ENCODE peak calls at places on chromosomes 16 and 17, in six cellular contexts. L is left ventricle myocardium inferior, D is HAP-1, P is pancreas, U is thoracic aorta, I is lower lobe of right lung. F is an unnamed sample. For H3K36me3 and H3K4me1, the result is how much of the 10 kb centered on the place peaks cover.

GRCh38 chr17:65797809-65798208 is 236.4 kb upstream of the AXIN2 start:
- DNase-seq in L (no peak), D (no peak), P (no peak), U (no peak), I (no peak), F (no peak)

GRCh38 chr16:71610447-71610846 is 15.5 kb upstream of the MARVELD3 start:
- DNase-seq in L (no peak), D (no peak), P (no peak), U (no peak), I (no peak), F (no peak)

GRCh38 chr17:81509687-81510523 is 2.7 kb downstream of the ACTG1 start:
- DNase-seq in L (no peak), D (peak), P (no peak), U (no peak), I (no peak), F (no peak)

GRCh38 chr16:86138121-86138944 is 239.4 kb downstream of the IRF8 start:
- DNase-seq in L (no peak), D (no peak), P (no peak), U (no peak), I (no peak), F (no peak)

GRCh38 chr17:9021158-9021984 is at the start of gene NTN1:
- DNase-seq in L (peak), D (peak), P (peak), U (no peak), I (peak), F (peak)

GRCh38 chr17:81994593-81995462 is 17.4 kb downstream of the ASPSCR1 start:
- DNase-seq in L (no peak), D (no peak), P (no peak), U (no peak), I (no peak), F (no peak)

GRCh38 chr17:57563968-57564367 is 181.1 kb downstream of the CCDC182 start:
- DNase-seq in L (no peak), D (no peak), P (no peak), U (no peak), I (no peak), F (no peak)

GRCh38 chr17:64001763-64002529 is 3.8 kb downstream of the PRR29 start:
- DNase-seq in L (no peak), D (no peak), P (peak), U (no peak), I (peak), F (no peak)

GRCh38 chr17:39603304-39604016 is 4.3 kb downstream of the NEUROD2 start:
- DNase-seq in L (no peak), D (no peak), P (no peak), U (no peak), I (no peak), F (no peak)

GRCh38 chr16:73064227-73064995 is 16.5 kb upstream of the ZFHX3 start:
- DNase-seq in L (peak), D (no peak), P (no peak), U (no peak), I (no peak), F (no peak)

GRCh38 chr17:50689956-50690886 is 17.5 kb downstream of the ANKRD40 start:
- DNase-seq in L (no peak), D (no peak), P (no peak), U (no peak), I (no peak), F (no peak)

GRCh38 chr17:81961087-81961514 is at the start of gene NOTUM:
- DNase-seq in L (no peak), D (peak), P (no peak), U (no peak), I (no peak), F (no peak)

GRCh38 chr17:29581583-29582253 is 7.7 kb downstream of the GIT1 start:
- DNase-seq in L (peak), D (no peak), P (peak), U (no peak), I (peak), F (no peak)

GRCh38 chr17:41325611-41326010 is 10.1 kb upstream of the KRTAP17-1 start:
- DNase-seq in L (no peak), D (no peak), P (no peak), U (no peak), I (no peak), F (no peak)

GRCh38 chr16:50273888-50274770 is 7.8 kb downstream of the ADCY7 start:
- DNase-seq in L (no peak), D (no peak), P (peak), U (no peak), I (peak), F (peak)

GRCh38 chr16:50276128-50276444 is 9.7 kb downstream of the ADCY7 start:
- DNase-seq in L (no peak), D (no peak), P (peak), U (no peak), I (no peak), F (no peak)

GRCh38 chr16:50275428-50276127 is 9.2 kb downstream of the ADCY7 start:
- DNase-seq in L (no peak), D (no peak), P (no peak), U (no peak), I (no peak), F (no peak)

GRCh38 chr16:50273382-50273690 is 7.0 kb downstream of the ADCY7 start:
- DNase-seq in L (no peak), D (no peak), P (no peak), U (no peak), I (no peak), F (no peak)

DNA sequence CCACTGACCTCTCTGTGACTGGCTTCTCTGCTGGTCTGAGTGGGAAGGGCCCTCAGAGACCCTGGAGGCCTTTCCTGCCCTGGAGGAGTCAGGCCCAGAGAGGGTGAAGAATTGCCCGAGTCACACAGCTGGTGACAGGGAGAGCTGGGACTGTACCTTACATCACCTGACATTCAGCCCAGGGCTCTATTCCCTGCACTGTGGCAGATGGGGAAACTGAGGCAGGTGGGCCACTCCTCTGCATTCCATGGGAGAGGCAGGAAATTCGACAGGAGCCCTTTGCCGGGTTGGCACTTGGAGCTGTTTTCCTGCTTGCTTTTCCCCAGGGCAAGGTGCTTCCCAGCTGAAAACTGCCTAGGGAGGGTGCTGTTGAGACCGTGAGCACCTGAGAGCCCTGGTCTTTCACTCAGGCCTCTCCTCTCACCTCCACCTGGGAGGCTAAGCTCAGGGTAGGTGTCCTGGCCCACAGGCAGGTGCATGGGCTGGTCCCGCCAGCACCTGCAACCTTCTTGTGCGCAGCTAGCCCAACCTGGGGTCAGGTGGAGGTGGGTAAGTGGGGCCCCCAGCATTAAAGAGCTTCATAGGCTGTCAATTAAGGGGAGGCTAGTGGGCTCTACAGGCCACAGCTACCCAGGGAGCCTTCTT is 8.5 kb downstream of the ADCY7 start:
- DNase-seq in L (no peak), D (no peak), P (peak), U (no peak), I (no peak), F (no peak)
- H3K4me3 ChIP-seq in L (peak), D (no peak), P (no peak), U (peak), I (peak), F (no peak)

DNA sequence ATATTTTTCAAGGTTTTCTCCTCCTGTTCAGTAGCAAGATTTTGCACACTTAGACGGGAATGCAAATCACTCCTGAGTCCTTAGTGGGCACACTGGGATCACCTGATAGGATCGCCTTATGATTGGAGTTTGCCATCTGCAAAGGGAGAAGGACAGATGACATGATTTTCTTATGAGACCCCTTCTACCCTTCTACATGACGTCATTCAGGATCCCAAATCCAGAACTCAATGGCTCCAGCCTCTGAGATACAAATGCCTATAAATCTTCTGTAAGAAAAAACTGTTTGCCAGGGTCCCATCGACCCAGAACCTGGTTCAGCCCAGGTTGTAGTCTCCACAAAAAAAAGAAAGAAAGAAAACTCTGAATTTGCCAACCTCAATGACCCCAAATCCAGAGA is 6.9 kb downstream of the ZNF423 start:
- DNase-seq in L (no peak), D (no peak), P (no peak), U (no peak), I (no peak), F (no peak)
- H3K36me3 ChIP-seq in L (under half), D (under half), P (under half), U (under half), I (under half), F (under half)

GRCh38 chr17:27531469-27531948 is 75.3 kb downstream of the KSR1 start:
- DNase-seq in L (no peak), D (no peak), P (no peak), U (no peak), I (no peak), F (no peak)
- H3K4me1 ChIP-seq in L (under half), D (under half), P (half or more), U (under half), I (half or more), F (under half)

GRCh38 chr17:1710807-1711553 is 803 bp upstream of the TLCD2 start:
- DNase-seq in L (no peak), D (no peak), P (no peak), U (no peak), I (no peak), F (peak)
- H3K4me3 ChIP-seq in L (peak), D (peak), P (peak), U (peak), I (peak), F (peak)

DNA sequence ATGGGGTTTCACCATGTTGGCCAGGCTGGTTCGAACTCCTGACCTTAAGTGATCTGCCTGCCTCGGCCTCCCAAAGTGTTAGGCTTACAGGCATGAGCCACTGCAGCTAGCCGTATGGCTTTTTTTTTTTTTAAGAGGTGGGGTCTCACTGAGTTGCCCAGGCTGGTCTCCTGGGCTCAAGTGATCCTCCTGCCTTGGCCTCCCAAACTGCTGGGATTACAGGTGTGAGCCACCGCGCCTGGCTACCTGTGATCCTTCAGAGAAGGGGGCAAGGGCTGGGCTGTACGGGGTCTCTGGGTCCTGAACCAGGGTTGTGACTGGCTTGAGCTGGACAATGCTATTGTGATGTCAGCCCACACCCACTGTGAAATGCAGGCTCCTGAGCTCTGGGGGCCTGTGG is at the start of gene RNF151:
- DNase-seq in L (peak), D (no peak), P (no peak), U (no peak), I (no peak), F (no peak)
- H3K36me3 ChIP-seq in L (under half), D (under half), P (under half), U (under half), I (under half), F (under half)

DNA sequence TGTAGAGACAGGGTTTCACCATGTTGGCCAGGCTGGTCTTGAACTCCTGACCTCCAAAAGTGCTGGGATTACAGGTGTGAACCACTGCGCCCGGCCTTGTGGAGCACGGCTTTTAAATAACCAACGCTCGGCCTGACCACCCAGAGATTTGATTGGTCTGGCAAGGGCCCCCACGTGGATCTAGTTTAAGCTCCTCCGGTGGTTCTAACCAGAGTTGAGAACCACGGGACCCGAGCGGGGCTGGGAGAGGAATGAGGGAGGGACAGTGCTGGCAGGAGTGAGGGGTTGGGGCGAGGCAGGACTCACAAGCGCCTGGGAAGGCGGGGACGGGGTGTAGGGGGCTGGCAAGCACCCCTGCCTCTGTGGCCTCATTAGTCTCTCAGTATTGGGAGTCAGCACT is 3.0 kb downstream of the NLRC3 start:
- DNase-seq in L (no peak), D (no peak), P (no peak), U (no peak), I (no peak), F (no peak)
- H3K4me1 ChIP-seq in L (under half), D (under half), P (under half), U (under half), I (under half), F (under half)

DNA sequence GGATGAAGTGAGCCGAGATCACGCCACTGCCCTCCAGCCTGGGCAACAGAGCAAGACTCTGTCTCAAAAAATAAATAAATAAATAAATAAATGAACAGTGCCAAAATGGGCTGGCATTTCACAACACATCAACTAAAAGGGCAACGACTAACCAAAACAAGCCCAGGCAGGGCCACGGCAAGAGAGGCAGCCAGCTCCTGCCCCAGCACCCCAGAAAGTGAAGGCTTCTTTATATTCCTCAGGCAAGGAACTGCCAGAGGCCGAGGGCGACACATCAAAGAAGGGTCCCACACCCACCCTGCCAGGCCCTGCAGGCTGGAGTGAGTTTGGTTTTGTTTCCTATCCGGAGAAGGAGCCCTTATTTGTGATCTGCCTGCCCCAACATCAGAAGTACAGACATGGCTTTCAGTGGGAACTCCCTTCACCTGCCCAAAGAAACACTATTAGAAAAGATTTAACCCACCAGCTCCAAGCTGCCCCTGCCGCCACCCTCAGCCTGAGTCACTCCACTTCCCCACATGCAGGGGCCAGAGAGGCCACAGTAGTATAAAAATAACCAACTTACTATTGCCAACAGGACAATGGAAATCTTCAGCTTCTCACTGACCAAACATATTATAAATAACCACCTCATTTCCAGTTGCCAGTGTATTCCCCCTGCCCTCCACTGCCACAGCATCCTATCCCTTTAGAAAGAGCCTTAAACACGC is 8.0 kb downstream of the FBXO31 start:
- DNase-seq in L (no peak), D (no peak), P (no peak), U (no peak), I (peak), F (no peak)
- H3K4me3 ChIP-seq in L (peak), D (no peak), P (no peak), U (peak), I (no peak), F (no peak)